ENCODE peak calls at places on chromosome 6, in six cellular contexts. One of them, this sample, is unnamed.

GRCh38 chr6:148464319-148465010 is 121.8 kb downstream of the SASH1 start:
- DNase-seq in PC-3: peak
- DNase-seq in naive thymus-derived CD4-positive, alpha-beta T cell: peak
- DNase-seq in gastrocnemius medialis: peak
- DNase-seq in GM23248: peak
- DNase-seq in effector memory CD4-positive, alpha-beta T cell: no peak
- DNase-seq in this sample: peak

GRCh38 chr6:89888871-89889270 is 5.4 kb upstream of the GJA10 start:
- DNase-seq in PC-3: peak
- DNase-seq in naive thymus-derived CD4-positive, alpha-beta T cell: no peak
- DNase-seq in gastrocnemius medialis: no peak
- DNase-seq in GM23248: no peak
- DNase-seq in effector memory CD4-positive, alpha-beta T cell: no peak
- DNase-seq in this sample: no peak

GRCh38 chr6:43856005-43856765 is 86.2 kb downstream of the VEGFA start:
- DNase-seq in PC-3: peak
- DNase-seq in naive thymus-derived CD4-positive, alpha-beta T cell: no peak
- DNase-seq in gastrocnemius medialis: peak
- DNase-seq in GM23248: peak
- DNase-seq in effector memory CD4-positive, alpha-beta T cell: no peak
- DNase-seq in this sample: no peak

GRCh38 chr6:89393659-89394058 is 18.4 kb downstream of the RRAGD start:
- DNase-seq in PC-3: no peak
- DNase-seq in naive thymus-derived CD4-positive, alpha-beta T cell: no peak
- DNase-seq in gastrocnemius medialis: no peak
- DNase-seq in GM23248: no peak
- DNase-seq in effector memory CD4-positive, alpha-beta T cell: no peak
- DNase-seq in this sample: no peak

GRCh38 chr6:99746261-99746895 is 139.7 kb downstream of the PRDM13 start:
- DNase-seq in PC-3: peak
- DNase-seq in naive thymus-derived CD4-positive, alpha-beta T cell: peak
- DNase-seq in gastrocnemius medialis: peak
- DNase-seq in GM23248: peak
- DNase-seq in effector memory CD4-positive, alpha-beta T cell: peak
- DNase-seq in this sample: peak

GRCh38 chr6:20719980-20720379 is 185.7 kb downstream of the CDKAL1 start:
- DNase-seq in PC-3: no peak
- DNase-seq in naive thymus-derived CD4-positive, alpha-beta T cell: no peak
- DNase-seq in gastrocnemius medialis: no peak
- DNase-seq in GM23248: no peak
- DNase-seq in effector memory CD4-positive, alpha-beta T cell: no peak
- DNase-seq in this sample: no peak

GRCh38 chr6:134816780-134817179 is 133.1 kb downstream of the ALDH8A1 start:
- DNase-seq in PC-3: peak
- DNase-seq in naive thymus-derived CD4-positive, alpha-beta T cell: no peak
- DNase-seq in gastrocnemius medialis: no peak
- DNase-seq in GM23248: peak
- DNase-seq in effector memory CD4-positive, alpha-beta T cell: no peak
- DNase-seq in this sample: no peak

GRCh38 chr6:107488875-107489635 is 862 bp upstream of the SOBP start:
- DNase-seq in PC-3: no peak
- DNase-seq in naive thymus-derived CD4-positive, alpha-beta T cell: no peak
- DNase-seq in gastrocnemius medialis: no peak
- DNase-seq in GM23248: peak
- DNase-seq in effector memory CD4-positive, alpha-beta T cell: no peak
- DNase-seq in this sample: peak

GRCh38 chr6:154460306-154461071 is 50.0 kb downstream of the CNKSR3 start:
- DNase-seq in PC-3: peak
- DNase-seq in naive thymus-derived CD4-positive, alpha-beta T cell: no peak
- DNase-seq in gastrocnemius medialis: no peak
- DNase-seq in GM23248: peak
- DNase-seq in effector memory CD4-positive, alpha-beta T cell: no peak
- DNase-seq in this sample: no peak

GRCh38 chr6:154459513-154459912 is 51.0 kb downstream of the CNKSR3 start:
- DNase-seq in PC-3: no peak
- DNase-seq in naive thymus-derived CD4-positive, alpha-beta T cell: no peak
- DNase-seq in gastrocnemius medialis: no peak
- DNase-seq in GM23248: no peak
- DNase-seq in effector memory CD4-positive, alpha-beta T cell: no peak
- DNase-seq in this sample: no peak

GRCh38 chr6:154462425-154462824 is 48.1 kb downstream of the CNKSR3 start:
- DNase-seq in PC-3: no peak
- DNase-seq in naive thymus-derived CD4-positive, alpha-beta T cell: no peak
- DNase-seq in gastrocnemius medialis: no peak
- DNase-seq in GM23248: no peak
- DNase-seq in effector memory CD4-positive, alpha-beta T cell: no peak
- DNase-seq in this sample: no peak

GRCh38 chr6:154463573-154464419 is 46.7 kb downstream of the CNKSR3 start:
- DNase-seq in PC-3: no peak
- DNase-seq in naive thymus-derived CD4-positive, alpha-beta T cell: no peak
- DNase-seq in gastrocnemius medialis: no peak
- DNase-seq in GM23248: no peak
- DNase-seq in effector memory CD4-positive, alpha-beta T cell: no peak
- DNase-seq in this sample: no peak

GRCh38 chr6:154461348-154461747 is 49.1 kb downstream of the CNKSR3 start:
- DNase-seq in PC-3: no peak
- DNase-seq in naive thymus-derived CD4-positive, alpha-beta T cell: no peak
- DNase-seq in gastrocnemius medialis: no peak
- DNase-seq in GM23248: no peak
- DNase-seq in effector memory CD4-positive, alpha-beta T cell: no peak
- DNase-seq in this sample: no peak
- H3K27ac ChIP-seq in PC-3: no peak
- H3K27ac ChIP-seq in naive thymus-derived CD4-positive, alpha-beta T cell: no peak
- H3K27ac ChIP-seq in gastrocnemius medialis: no peak
- H3K27ac ChIP-seq in GM23248: no peak
- H3K27ac ChIP-seq in effector memory CD4-positive, alpha-beta T cell: no peak
- H3K27ac ChIP-seq in this sample: no peak

GRCh38 chr6:51060262-51060762 is 241.6 kb downstream of the TFAP2B start:
- DNase-seq in PC-3: no peak
- DNase-seq in naive thymus-derived CD4-positive, alpha-beta T cell: no peak
- DNase-seq in gastrocnemius medialis: no peak
- DNase-seq in GM23248: no peak
- DNase-seq in effector memory CD4-positive, alpha-beta T cell: no peak
- DNase-seq in this sample: no peak
- H3K27ac ChIP-seq in PC-3: no peak
- H3K27ac ChIP-seq in naive thymus-derived CD4-positive, alpha-beta T cell: no peak
- H3K27ac ChIP-seq in gastrocnemius medialis: no peak
- H3K27ac ChIP-seq in GM23248: no peak
- H3K27ac ChIP-seq in effector memory CD4-positive, alpha-beta T cell: no peak
- H3K27ac ChIP-seq in this sample: no peak

DNA sequence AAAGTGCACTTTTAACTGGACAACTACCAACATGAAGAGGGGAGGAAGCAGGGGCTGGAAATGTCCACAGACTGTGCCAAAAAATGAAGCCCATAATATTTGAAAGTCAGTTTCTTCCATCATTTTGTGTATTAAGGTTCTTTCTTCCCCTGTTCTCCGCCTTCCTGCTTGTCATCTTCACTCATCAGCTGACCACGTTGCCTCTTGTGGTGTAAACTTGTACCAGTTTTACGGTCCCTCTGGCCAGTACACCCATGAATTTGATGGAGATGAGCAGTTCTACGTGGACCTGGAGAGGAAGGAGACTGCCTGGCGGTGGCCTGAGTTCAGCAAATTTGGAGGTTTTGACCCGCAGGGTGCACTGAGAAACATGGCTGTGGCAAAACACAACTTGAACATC is 3.9 kb downstream of the HLA-DQA1 start:
- DNase-seq in PC-3: no peak
- DNase-seq in naive thymus-derived CD4-positive, alpha-beta T cell: no peak
- DNase-seq in gastrocnemius medialis: no peak
- DNase-seq in GM23248: no peak
- DNase-seq in effector memory CD4-positive, alpha-beta T cell: no peak
- DNase-seq in this sample: no peak
- H3K27ac ChIP-seq in PC-3: no peak
- H3K27ac ChIP-seq in naive thymus-derived CD4-positive, alpha-beta T cell: no peak
- H3K27ac ChIP-seq in gastrocnemius medialis: no peak
- H3K27ac ChIP-seq in GM23248: no peak
- H3K27ac ChIP-seq in effector memory CD4-positive, alpha-beta T cell: no peak
- H3K27ac ChIP-seq in this sample: no peak

GRCh38 chr6:4776967-4777925 is 1.0 kb downstream of the CDYL start:
- DNase-seq in PC-3: peak
- DNase-seq in naive thymus-derived CD4-positive, alpha-beta T cell: peak
- DNase-seq in gastrocnemius medialis: no peak
- DNase-seq in GM23248: peak
- DNase-seq in effector memory CD4-positive, alpha-beta T cell: no peak
- DNase-seq in this sample: peak

GRCh38 chr6:4778086-4778485 is 1.9 kb downstream of the CDYL start:
- DNase-seq in PC-3: peak
- DNase-seq in naive thymus-derived CD4-positive, alpha-beta T cell: no peak
- DNase-seq in gastrocnemius medialis: no peak
- DNase-seq in GM23248: peak
- DNase-seq in effector memory CD4-positive, alpha-beta T cell: no peak
- DNase-seq in this sample: no peak

GRCh38 chr6:4774715-4775590 is 1.3 kb upstream of the CDYL start:
- DNase-seq in PC-3: no peak
- DNase-seq in naive thymus-derived CD4-positive, alpha-beta T cell: peak
- DNase-seq in gastrocnemius medialis: peak
- DNase-seq in GM23248: peak
- DNase-seq in effector memory CD4-positive, alpha-beta T cell: peak
- DNase-seq in this sample: peak

GRCh38 chr6:4775591-4776492 is at the start of gene CDYL:
- DNase-seq in PC-3: peak
- DNase-seq in naive thymus-derived CD4-positive, alpha-beta T cell: peak
- DNase-seq in gastrocnemius medialis: peak
- DNase-seq in GM23248: peak
- DNase-seq in effector memory CD4-positive, alpha-beta T cell: peak
- DNase-seq in this sample: peak

GRCh38 chr6:4776493-4776966 is 326 bp downstream of the CDYL start:
- DNase-seq in PC-3: no peak
- DNase-seq in naive thymus-derived CD4-positive, alpha-beta T cell: no peak
- DNase-seq in gastrocnemius medialis: no peak
- DNase-seq in GM23248: peak
- DNase-seq in effector memory CD4-positive, alpha-beta T cell: peak
- DNase-seq in this sample: no peak
- H3K27ac ChIP-seq in PC-3: no peak
- H3K27ac ChIP-seq in naive thymus-derived CD4-positive, alpha-beta T cell: no peak
- H3K27ac ChIP-seq in gastrocnemius medialis: peak
- H3K27ac ChIP-seq in GM23248: no peak
- H3K27ac ChIP-seq in effector memory CD4-positive, alpha-beta T cell: no peak
- H3K27ac ChIP-seq in this sample: peak

GRCh38 chr6:166588691-166589333 is 2.3 kb upstream of the RAMACL start:
- DNase-seq in PC-3: no peak
- DNase-seq in naive thymus-derived CD4-positive, alpha-beta T cell: no peak
- DNase-seq in gastrocnemius medialis: no peak
- DNase-seq in GM23248: peak
- DNase-seq in effector memory CD4-positive, alpha-beta T cell: no peak
- DNase-seq in this sample: no peak

GRCh38 chr6:166589334-166589731 is 2.9 kb upstream of the RAMACL start:
- DNase-seq in PC-3: no peak
- DNase-seq in naive thymus-derived CD4-positive, alpha-beta T cell: no peak
- DNase-seq in gastrocnemius medialis: no peak
- DNase-seq in GM23248: no peak
- DNase-seq in effector memory CD4-positive, alpha-beta T cell: no peak
- DNase-seq in this sample: no peak

GRCh38 chr6:166591026-166591425 is 4.5 kb upstream of the RAMACL start:
- DNase-seq in PC-3: no peak
- DNase-seq in naive thymus-derived CD4-positive, alpha-beta T cell: no peak
- DNase-seq in gastrocnemius medialis: no peak
- DNase-seq in GM23248: no peak
- DNase-seq in effector memory CD4-positive, alpha-beta T cell: no peak
- DNase-seq in this sample: no peak

GRCh38 chr6:166591961-166592520 is 5.6 kb upstream of the RAMACL start:
- DNase-seq in PC-3: no peak
- DNase-seq in naive thymus-derived CD4-positive, alpha-beta T cell: no peak
- DNase-seq in gastrocnemius medialis: no peak
- DNase-seq in GM23248: no peak
- DNase-seq in effector memory CD4-positive, alpha-beta T cell: no peak
- DNase-seq in this sample: no peak

DNA sequence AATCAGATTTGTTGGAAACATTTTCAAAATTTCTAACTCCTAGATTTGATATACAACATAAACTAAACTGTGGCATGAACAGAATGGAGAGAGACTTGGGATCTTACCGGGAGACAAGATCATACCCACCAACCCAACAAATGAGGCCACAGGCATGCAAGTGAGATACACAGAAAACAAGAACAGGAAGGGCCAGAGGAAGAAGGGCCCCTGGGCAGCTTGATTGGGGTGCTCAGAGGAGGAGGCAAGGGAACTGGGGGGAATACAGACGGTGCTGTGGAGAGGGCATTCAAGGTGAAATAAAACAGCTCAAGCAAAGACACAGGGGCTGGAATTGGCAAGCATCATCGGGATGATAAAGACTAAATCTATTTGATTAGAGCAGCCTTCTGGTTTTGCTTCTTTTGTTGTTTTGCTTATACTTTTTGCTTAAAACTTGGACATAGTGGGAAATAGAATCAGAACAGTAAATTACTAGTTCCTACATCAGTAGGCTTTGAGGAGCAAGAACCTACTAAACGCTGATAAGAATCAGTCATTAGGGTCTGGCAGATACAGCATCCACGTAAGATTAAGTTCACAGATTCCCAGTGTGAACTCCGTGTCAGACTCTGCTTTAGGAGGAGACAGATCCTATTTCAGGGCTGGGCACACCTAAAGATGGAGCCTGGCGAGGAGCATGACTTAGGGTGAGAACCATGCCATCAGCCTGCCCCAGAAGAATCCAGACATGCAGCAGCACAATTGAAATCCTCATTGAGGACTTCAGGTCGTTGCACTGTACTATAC is 3.5 kb upstream of the RAMACL start:
- DNase-seq in PC-3: no peak
- DNase-seq in naive thymus-derived CD4-positive, alpha-beta T cell: no peak
- DNase-seq in gastrocnemius medialis: no peak
- DNase-seq in GM23248: no peak
- DNase-seq in effector memory CD4-positive, alpha-beta T cell: no peak
- DNase-seq in this sample: no peak
- H3K27ac ChIP-seq in PC-3: no peak
- H3K27ac ChIP-seq in naive thymus-derived CD4-positive, alpha-beta T cell: no peak
- H3K27ac ChIP-seq in gastrocnemius medialis: peak
- H3K27ac ChIP-seq in GM23248: no peak
- H3K27ac ChIP-seq in effector memory CD4-positive, alpha-beta T cell: no peak
- H3K27ac ChIP-seq in this sample: no peak

GRCh38 chr6:138110229-138110628 is 3.0 kb upstream of the PERP start:
- DNase-seq in PC-3: no peak
- DNase-seq in naive thymus-derived CD4-positive, alpha-beta T cell: no peak
- DNase-seq in gastrocnemius medialis: no peak
- DNase-seq in GM23248: no peak
- DNase-seq in effector memory CD4-positive, alpha-beta T cell: no peak
- DNase-seq in this sample: no peak
- H3K27ac ChIP-seq in PC-3: no peak
- H3K27ac ChIP-seq in naive thymus-derived CD4-positive, alpha-beta T cell: no peak
- H3K27ac ChIP-seq in gastrocnemius medialis: no peak
- H3K27ac ChIP-seq in GM23248: no peak
- H3K27ac ChIP-seq in effector memory CD4-positive, alpha-beta T cell: no peak
- H3K27ac ChIP-seq in this sample: no peak

This sample was measured in tibial nerve.